ENCODE peak calls at places on chromosomes 5 and 9, in five cellular contexts. R is uterus, D is MM.1S, X is Calu3, O is heart left ventricle. C is an unnamed sample.

GRCh38 chr5:177256296-177256695 is 47.2 kb downstream of the RAB24 start:
- DNase-seq in X (peak; percentile 43), R (no peak), O (no peak), D (no peak), C (no peak)

GRCh38 chr9:135032041-135032835 is 55.2 kb upstream of the OLFM1 start:
- DNase-seq in O (no peak), X (no peak), R (no peak), D (no peak), C (no peak)

GRCh38 chr5:1344975-1345838 is at the start of gene CLPTM1L:
- DNase-seq in D (peak; percentile 94), R (peak; percentile 75), X (peak; percentile 90), O (peak; percentile 86), C (peak; percentile 100)

GRCh38 chr5:38757451-38758245 is 88.2 kb upstream of the OSMR start:
- DNase-seq in R (no peak), O (peak; percentile 75), D (no peak), X (no peak), C (no peak)

GRCh38 chr5:27041372-27041771 is 3.0 kb upstream of the CDH9 start:
- DNase-seq in D (no peak), X (no peak), O (no peak), R (no peak), C (no peak)

GRCh38 chr5:35285011-35285410 is 54.7 kb upstream of the PRLR start:
- DNase-seq in O (no peak), D (no peak), R (no peak), X (no peak), C (no peak)

GRCh38 chr5:17816947-17817346 is 182.7 kb downstream of the TAF11L14 start:
- DNase-seq in R (no peak), O (no peak), X (no peak), D (no peak), C (no peak)

GRCh38 chr9:35733109-35733541 is 659 bp downstream of the CREB3 start:
- DNase-seq in X (peak; percentile 54), D (peak; percentile 59), R (no peak), O (no peak), C (peak; percentile 57)

GRCh38 chr5:131164931-131165727 is at the start of gene HINT1:
- DNase-seq in R (peak; percentile 88), X (peak; percentile 98), D (peak; percentile 95), O (peak; percentile 93), C (peak; percentile 97)

GRCh38 chr9:83980395-83981125 is at the start of gene RMI1:
- DNase-seq in X (peak; percentile 97), R (peak; percentile 99), D (peak; percentile 99), O (peak; percentile 99), C (peak; percentile 94)

GRCh38 chr9:83981126-83981871 is 694 bp downstream of the RMI1 start:
- DNase-seq in O (peak; percentile 47), D (peak; percentile 50), R (peak; percentile 28), X (peak; percentile 14), C (peak; percentile 19)

GRCh38 chr9:83977196-83977595 is 2.8 kb downstream of the HNRNPK start:
- DNase-seq in O (no peak), X (no peak), D (no peak), R (no peak), C (no peak)

GRCh38 chr9:83978992-83979811 is 813 bp downstream of the HNRNPK start:
- DNase-seq in O (peak; percentile 92), X (peak; percentile 72), R (peak; percentile 82), D (peak; percentile 90), C (peak; percentile 71)

GRCh38 chr9:83979812-83980394 is at the start of gene HNRNPK:
- DNase-seq in D (peak; percentile 98), O (peak; percentile 99), R (peak; percentile 99), X (peak; percentile 98), C (peak; percentile 98)
- TF ChIP-seq CTCF in D (no peak), O (no peak), R (no peak), X (no peak), C (no peak)

DNA sequence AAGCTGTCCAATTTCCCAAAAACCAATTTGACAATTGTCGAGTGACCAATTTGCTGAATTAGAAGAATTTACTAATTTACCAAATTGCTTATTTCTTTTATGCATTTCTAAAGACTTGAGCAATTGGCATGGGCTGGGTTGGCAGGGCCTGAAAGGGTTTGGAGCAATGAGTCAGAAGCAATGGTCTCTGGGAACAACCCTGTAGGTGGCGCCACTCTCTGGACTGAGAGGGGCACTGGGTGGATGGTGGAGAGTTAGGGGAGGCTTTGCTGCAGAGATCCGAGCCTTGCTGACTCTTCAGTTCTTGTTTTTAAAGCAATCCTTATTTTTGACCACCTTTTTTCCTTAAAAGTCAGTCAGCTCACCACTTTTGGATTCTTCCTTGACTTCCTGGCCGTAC is 71.5 kb upstream of the RPS23 start:
- DNase-seq in X (peak; percentile 56), D (peak; percentile 28), O (no peak), R (no peak), C (peak; percentile 16)
- TF ChIP-seq CTCF in X (peak; percentile 35), D (peak; percentile 42), O (no peak), R (no peak), C (peak; percentile 34)

DNA sequence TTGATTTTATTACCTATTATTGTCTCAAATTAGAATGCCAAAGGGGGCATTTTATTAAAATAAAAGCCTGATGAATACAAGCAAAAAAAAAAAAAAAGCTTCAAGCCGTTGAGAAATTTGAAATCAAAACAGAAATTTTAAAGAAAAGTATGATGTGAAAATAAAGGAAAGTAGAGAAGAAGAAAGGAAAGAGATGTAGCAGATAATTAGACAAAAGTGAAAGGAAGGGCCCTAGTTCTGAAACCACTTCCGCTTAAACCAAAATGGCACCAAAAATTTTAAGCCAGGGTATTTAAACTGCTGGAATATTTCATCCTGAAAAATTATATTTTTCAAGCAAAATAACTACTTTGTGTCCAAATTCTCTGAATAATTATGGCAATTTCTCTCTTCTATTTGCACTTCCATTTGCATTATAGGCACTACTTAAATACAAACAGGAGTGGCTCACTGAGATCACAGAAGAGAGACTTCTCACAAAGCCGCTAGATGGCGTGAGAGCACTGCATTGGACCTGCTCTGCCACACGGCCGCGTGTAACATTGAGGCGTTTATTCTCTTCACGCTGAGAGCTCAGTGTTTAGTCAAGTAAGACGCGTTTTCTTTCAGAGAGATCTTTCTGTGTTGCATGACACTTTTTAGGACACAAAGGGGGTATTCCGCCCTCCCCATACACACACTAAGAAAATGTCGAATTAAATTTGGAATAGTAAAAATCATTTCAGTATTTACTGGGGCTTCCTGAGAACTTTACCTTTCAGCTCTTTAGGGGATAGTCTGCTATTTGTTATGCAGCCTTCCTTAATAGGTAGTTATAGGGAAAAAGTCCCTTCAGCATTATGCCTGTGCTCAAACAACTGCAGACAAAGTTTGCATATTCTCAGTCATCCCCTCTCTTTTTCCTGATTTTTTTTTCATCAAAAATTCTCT is 368.4 kb upstream of the CCNH start:
- DNase-seq in R (peak; percentile 66), O (peak; percentile 76), D (peak; percentile 90), X (peak; percentile 83), C (peak; percentile 42)
- TF ChIP-seq CTCF in R (peak; percentile 89), O (peak; percentile 96), D (peak; percentile 96), X (peak; percentile 90), C (peak; percentile 70)

GRCh38 chr9:131095666-131096489 is 453 bp upstream of the AIF1L start:
- DNase-seq in D (no peak), O (peak; percentile 61), R (no peak), X (peak; percentile 46), C (peak; percentile 59)
- TF ChIP-seq CTCF in D (no peak), O (no peak), R (no peak), X (no peak), C (no peak)

GRCh38 chr5:118043531-118043930 is 944.8 kb downstream of the DTWD2 start:
- DNase-seq in D (no peak), R (no peak), O (no peak), X (no peak), C (no peak)

GRCh38 chr5:118044169-118044568 is 944.2 kb downstream of the DTWD2 start:
- DNase-seq in O (no peak), X (no peak), D (no peak), R (no peak), C (no peak)

GRCh38 chr5:118040496-118040895 is 947.9 kb downstream of the DTWD2 start:
- DNase-seq in D (no peak), O (no peak), X (no peak), R (no peak), C (no peak)

DNA sequence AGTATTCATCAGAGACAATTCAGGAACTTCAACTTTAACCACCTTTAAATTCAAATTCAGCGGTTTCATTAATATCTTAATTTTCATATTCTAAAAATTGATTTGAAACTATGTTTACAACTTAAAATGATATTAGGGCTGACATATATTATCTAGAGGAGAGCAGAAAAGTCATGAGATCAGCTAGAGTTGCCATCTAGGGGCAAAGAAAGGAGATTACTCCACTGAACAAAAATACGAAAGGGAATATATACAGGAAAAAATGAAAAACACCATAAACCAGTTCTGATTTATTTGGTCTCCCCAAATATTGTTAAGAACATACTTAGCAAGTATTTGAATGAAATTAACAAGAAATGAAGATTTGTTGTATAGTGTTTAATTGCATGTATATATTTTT is 946.3 kb downstream of the DTWD2 start:
- DNase-seq in O (no peak), D (peak; percentile 14), R (no peak), X (no peak), C (no peak)
- TF ChIP-seq CTCF in O (peak; percentile 16), D (peak; percentile 10), R (no peak), X (no peak), C (no peak)

C was measured in GM20000.